ENCODE peak calls at places on chromosomes 3 and 15, in five cellular contexts. N, C, L, K and U are unnamed samples.

GRCh38 chr3:177338697-177339219 is 141.5 kb upstream of the TBL1XR1 start:
- DNase-seq in N (no peak), C (no peak), L (no peak), K (peak; percentile 53), U (no peak)

GRCh38 chr3:59607628-59608027 is 557.8 kb upstream of the CFAP20DC start:
- DNase-seq in N (no peak), C (no peak), L (no peak), K (peak; percentile 4), U (no peak)

GRCh38 chr15:29959384-29960137 is 123.2 kb upstream of the GOLGA8J start:
- DNase-seq in N (no peak), C (no peak), L (no peak), K (no peak), U (no peak)

GRCh38 chr3:354433-354832 is 157.9 kb downstream of the CHL1 start:
- DNase-seq in N (peak; percentile 27), C (no peak), L (no peak), K (peak; percentile 37), U (no peak)

GRCh38 chr3:126435456-126436315 is 40.0 kb downstream of the ZXDC start:
- DNase-seq in N (no peak), C (no peak), L (no peak), K (no peak), U (no peak)

GRCh38 chr15:66765478-66766281 is 63.6 kb downstream of the SMAD6 start:
- DNase-seq in N (no peak), C (no peak), L (no peak), K (peak; percentile 77), U (peak; percentile 94)

GRCh38 chr15:33293619-33294309 is 17.0 kb upstream of the RYR3 start:
- DNase-seq in N (no peak), C (no peak), L (no peak), K (peak; percentile 47), U (no peak)

GRCh38 chr3:29427266-29428103 is 146.6 kb downstream of the RBMS3 start:
- DNase-seq in N (no peak), C (no peak), L (no peak), K (peak; percentile 33), U (no peak)

GRCh38 chr3:128794788-128795649 is 69.0 kb downstream of the RAB7A start:
- DNase-seq in N (peak; percentile 22), C (peak; percentile 22), L (peak; percentile 44), K (peak; percentile 48), U (no peak)

GRCh38 chr3:17290894-17291293 is 406.1 kb downstream of the PLCL2 start:
- DNase-seq in N (no peak), C (no peak), L (no peak), K (no peak), U (no peak)

GRCh38 chr3:185914911-185915629 is 22.7 kb downstream of the TRA2B start:
- DNase-seq in N (no peak), C (no peak), L (no peak), K (no peak), U (no peak)

GRCh38 chr3:45034612-45035252 is 8.6 kb downstream of the CLEC3B start:
- DNase-seq in N (no peak), C (peak; percentile 51), L (no peak), K (no peak), U (no peak)

GRCh38 chr15:32029862-32030781 is at the start of gene CHRNA7:
- DNase-seq in N (peak; percentile 47), C (peak; percentile 58), L (no peak), K (peak; percentile 42), U (no peak)

GRCh38 chr15:78076231-78077052 is 1.1 kb downstream of the TBC1D2B start:
- DNase-seq in N (no peak), C (no peak), L (no peak), K (no peak), U (no peak)

GRCh38 chr3:151673974-151674373 is 59.8 kb upstream of the AADACL2 start:
- DNase-seq in N (no peak), C (no peak), L (no peak), K (peak; percentile 42), U (no peak)

GRCh38 chr3:40800343-40800742 is 275.6 kb downstream of the ZNF621 start:
- DNase-seq in N (no peak), C (no peak), L (no peak), K (peak; percentile 94), U (peak; percentile 99)

GRCh38 chr3:15390460-15390859 is 36.9 kb downstream of the METTL6 start:
- DNase-seq in N (no peak), C (no peak), L (no peak), K (no peak), U (no peak)

GRCh38 chr3:53242155-53242554 is 13.7 kb downstream of the TKT start:
- DNase-seq in N (no peak), C (no peak), L (no peak), K (no peak), U (no peak)

GRCh38 chr15:100770781-100771584 is 108.6 kb upstream of the ALDH1A3 start:
- DNase-seq in N (no peak), C (no peak), L (no peak), K (no peak), U (no peak)

GRCh38 chr15:56243117-56243773 is 434 bp downstream of the RFX7 start:
- DNase-seq in N (peak; percentile 20), C (peak; percentile 71), L (no peak), K (peak; percentile 41), U (no peak)

GRCh38 chr3:117910820-117911524 is 1123.7 kb downstream of the IGSF11 start:
- DNase-seq in N (no peak), C (no peak), L (no peak), K (no peak), U (no peak)

GRCh38 chr15:98505611-98506031 is 142.7 kb upstream of the IGF1R start:
- DNase-seq in N (no peak), C (no peak), L (no peak), K (no peak), U (no peak)

GRCh38 chr3:64863811-64864210 is 176.0 kb upstream of the ADAMTS9 start:
- DNase-seq in N (no peak), C (no peak), L (no peak), K (no peak), U (no peak)

GRCh38 chr3:126895178-126896066 is 87.5 kb upstream of the PLXNA1 start:
- DNase-seq in N (no peak), C (peak; percentile 24), L (no peak), K (no peak), U (no peak)

GRCh38 chr3:14120111-14120920 is 4.4 kb downstream of the CHCHD4 start:
- DNase-seq in N (no peak), C (no peak), L (no peak), K (no peak), U (no peak)

GRCh38 chr3:30776186-30776815 is 118.2 kb downstream of the GADL1 start:
- DNase-seq in N (no peak), C (no peak), L (no peak), K (no peak), U (no peak)

GRCh38 chr3:29311805-29312204 is 30.9 kb downstream of the RBMS3 start:
- DNase-seq in N (no peak), C (no peak), L (no peak), K (no peak), U (no peak)

GRCh38 chr15:89500397-89501270 is 4.3 kb upstream of the RHCG start:
- DNase-seq in N (no peak), C (no peak), L (no peak), K (no peak), U (no peak)

GRCh38 chr15:75452968-75453702 is 1.6 kb upstream of the SIN3A start:
- DNase-seq in N (peak; percentile 45), C (peak; percentile 57), L (peak; percentile 61), K (peak; percentile 33), U (no peak)

GRCh38 chr15:41513282-41514227 is at the start of gene LTK:
- DNase-seq in N (no peak), C (no peak), L (no peak), K (no peak), U (no peak)

GRCh38 chr15:73560501-73561117 is 72.6 kb downstream of the NPTN start:
- DNase-seq in N (peak; percentile 50), C (no peak), L (no peak), K (peak; percentile 54), U (peak; percentile 47)

GRCh38 chr15:88274534-88275460 is 18.3 kb upstream of the NTRK3 start:
- DNase-seq in N (peak; percentile 24), C (peak; percentile 27), L (peak; percentile 42), K (peak; percentile 35), U (peak; percentile 14)

GRCh38 chr15:31360158-31360561 is 33.5 kb downstream of the KLF13 start:
- DNase-seq in N (no peak), C (no peak), L (no peak), K (no peak), U (no peak)